ENCODE peak calls at places on chromosomes 5 and 9, in ten cellular contexts. One of them, this sample, is unnamed.

GRCh38 chr5:116075117-116075910 is 9.5 kb upstream of the COMMD10 start:
- DNase-seq in heart left ventricle: no peak
- DNase-seq in uterus: no peak
- DNase-seq in RWPE1: no peak
- DNase-seq in dorsolateral prefrontal cortex: no peak
- DNase-seq in SK-N-SH: no peak
- DNase-seq in fibroblast of lung: no peak
- DNase-seq in MM.1S: no peak
- DNase-seq in tibial artery: no peak
- DNase-seq in CD8-positive, alpha-beta memory T cell: no peak
- DNase-seq in this sample: no peak

GRCh38 chr9:34379334-34380033 is 2.8 kb upstream of the MYORG start:
- DNase-seq in SK-N-SH: peak; percentile 85
- DNase-seq in dorsolateral prefrontal cortex: peak; percentile 86
- DNase-seq in CD8-positive, alpha-beta memory T cell: peak; percentile 80
- DNase-seq in heart left ventricle: peak; percentile 86
- DNase-seq in fibroblast of lung: peak; percentile 81
- DNase-seq in tibial artery: peak; percentile 89
- DNase-seq in MM.1S: peak; percentile 84
- DNase-seq in RWPE1: peak; percentile 91
- DNase-seq in uterus: peak; percentile 89
- DNase-seq in this sample: peak; percentile 97

GRCh38 chr9:107044872-107045271 is 181.9 kb downstream of the ZNF462 start:
- DNase-seq in SK-N-SH: no peak
- DNase-seq in uterus: no peak
- DNase-seq in dorsolateral prefrontal cortex: no peak
- DNase-seq in RWPE1: no peak
- DNase-seq in heart left ventricle: no peak
- DNase-seq in MM.1S: no peak
- DNase-seq in fibroblast of lung: no peak
- DNase-seq in CD8-positive, alpha-beta memory T cell: no peak
- DNase-seq in tibial artery: no peak
- DNase-seq in this sample: peak; percentile 69

GRCh38 chr5:128009399-128009798 is 74.2 kb upstream of the SLC12A2 start:
- DNase-seq in CD8-positive, alpha-beta memory T cell: no peak
- DNase-seq in fibroblast of lung: no peak
- DNase-seq in MM.1S: no peak
- DNase-seq in tibial artery: no peak
- DNase-seq in heart left ventricle: no peak
- DNase-seq in uterus: no peak
- DNase-seq in dorsolateral prefrontal cortex: no peak
- DNase-seq in RWPE1: no peak
- DNase-seq in SK-N-SH: no peak
- DNase-seq in this sample: no peak

GRCh38 chr5:143874312-143874711 is 62.4 kb downstream of the HMHB1 start:
- DNase-seq in tibial artery: no peak
- DNase-seq in MM.1S: peak; percentile 56
- DNase-seq in dorsolateral prefrontal cortex: no peak
- DNase-seq in fibroblast of lung: peak; percentile 34
- DNase-seq in SK-N-SH: no peak
- DNase-seq in CD8-positive, alpha-beta memory T cell: no peak
- DNase-seq in uterus: no peak
- DNase-seq in RWPE1: no peak
- DNase-seq in heart left ventricle: no peak
- DNase-seq in this sample: no peak

GRCh38 chr5:74957906-74958305 is 91.7 kb upstream of the FAM169A start:
- DNase-seq in tibial artery: no peak
- DNase-seq in SK-N-SH: no peak
- DNase-seq in fibroblast of lung: no peak
- DNase-seq in dorsolateral prefrontal cortex: no peak
- DNase-seq in CD8-positive, alpha-beta memory T cell: no peak
- DNase-seq in heart left ventricle: no peak
- DNase-seq in uterus: no peak
- DNase-seq in MM.1S: no peak
- DNase-seq in RWPE1: no peak
- DNase-seq in this sample: no peak

GRCh38 chr9:129283705-129284606 is 105.9 kb upstream of the IER5L start:
- DNase-seq in MM.1S: no peak
- DNase-seq in dorsolateral prefrontal cortex: no peak
- DNase-seq in tibial artery: peak; percentile 10
- DNase-seq in fibroblast of lung: no peak
- DNase-seq in uterus: no peak
- DNase-seq in SK-N-SH: no peak
- DNase-seq in CD8-positive, alpha-beta memory T cell: no peak
- DNase-seq in heart left ventricle: no peak
- DNase-seq in RWPE1: no peak
- DNase-seq in this sample: no peak

GRCh38 chr5:118963169-118963568 is 25.2 kb downstream of the DTWD2 start:
- DNase-seq in fibroblast of lung: no peak
- DNase-seq in heart left ventricle: no peak
- DNase-seq in tibial artery: no peak
- DNase-seq in MM.1S: no peak
- DNase-seq in RWPE1: no peak
- DNase-seq in uterus: no peak
- DNase-seq in dorsolateral prefrontal cortex: no peak
- DNase-seq in CD8-positive, alpha-beta memory T cell: no peak
- DNase-seq in SK-N-SH: no peak
- DNase-seq in this sample: no peak

GRCh38 chr5:91288517-91288916 is 94.6 kb downstream of the ARRDC3 start:
- DNase-seq in uterus: no peak
- DNase-seq in RWPE1: no peak
- DNase-seq in heart left ventricle: no peak
- DNase-seq in CD8-positive, alpha-beta memory T cell: no peak
- DNase-seq in dorsolateral prefrontal cortex: no peak
- DNase-seq in SK-N-SH: peak; percentile 30
- DNase-seq in MM.1S: no peak
- DNase-seq in fibroblast of lung: no peak
- DNase-seq in tibial artery: no peak
- DNase-seq in this sample: no peak

GRCh38 chr9:4937436-4937835 is 47.6 kb upstream of the JAK2 start:
- DNase-seq in dorsolateral prefrontal cortex: no peak
- DNase-seq in RWPE1: no peak
- DNase-seq in heart left ventricle: no peak
- DNase-seq in MM.1S: no peak
- DNase-seq in fibroblast of lung: no peak
- DNase-seq in uterus: no peak
- DNase-seq in CD8-positive, alpha-beta memory T cell: no peak
- DNase-seq in SK-N-SH: no peak
- DNase-seq in tibial artery: no peak
- DNase-seq in this sample: no peak

GRCh38 chr5:59169768-59170150 is 586.9 kb downstream of the RAB3C start:
- DNase-seq in uterus: no peak
- DNase-seq in RWPE1: no peak
- DNase-seq in SK-N-SH: no peak
- DNase-seq in dorsolateral prefrontal cortex: no peak
- DNase-seq in CD8-positive, alpha-beta memory T cell: no peak
- DNase-seq in fibroblast of lung: no peak
- DNase-seq in tibial artery: no peak
- DNase-seq in heart left ventricle: no peak
- DNase-seq in MM.1S: no peak
- DNase-seq in this sample: no peak

GRCh38 chr9:8859416-8859815 is 1059.8 kb upstream of the DMAC1 start:
- DNase-seq in fibroblast of lung: no peak
- DNase-seq in tibial artery: no peak
- DNase-seq in RWPE1: no peak
- DNase-seq in SK-N-SH: no peak
- DNase-seq in uterus: no peak
- DNase-seq in MM.1S: no peak
- DNase-seq in dorsolateral prefrontal cortex: no peak
- DNase-seq in heart left ventricle: no peak
- DNase-seq in CD8-positive, alpha-beta memory T cell: no peak
- DNase-seq in this sample: no peak

GRCh38 chr5:99878830-99879229 is 656.3 kb upstream of the FAM174A start:
- DNase-seq in MM.1S: no peak
- DNase-seq in CD8-positive, alpha-beta memory T cell: no peak
- DNase-seq in fibroblast of lung: no peak
- DNase-seq in RWPE1: no peak
- DNase-seq in tibial artery: no peak
- DNase-seq in dorsolateral prefrontal cortex: no peak
- DNase-seq in heart left ventricle: no peak
- DNase-seq in SK-N-SH: no peak
- DNase-seq in uterus: no peak
- DNase-seq in this sample: no peak

GRCh38 chr9:129648092-129648763 is 6.3 kb upstream of the ASB6 start:
- DNase-seq in CD8-positive, alpha-beta memory T cell: no peak
- DNase-seq in heart left ventricle: no peak
- DNase-seq in MM.1S: no peak
- DNase-seq in tibial artery: no peak
- DNase-seq in SK-N-SH: no peak
- DNase-seq in dorsolateral prefrontal cortex: no peak
- DNase-seq in RWPE1: no peak
- DNase-seq in fibroblast of lung: no peak
- DNase-seq in uterus: no peak
- DNase-seq in this sample: no peak

GRCh38 chr9:90645721-90646120 is 3.1 kb upstream of the DIRAS2 start:
- DNase-seq in fibroblast of lung: no peak
- DNase-seq in heart left ventricle: no peak
- DNase-seq in tibial artery: no peak
- DNase-seq in dorsolateral prefrontal cortex: no peak
- DNase-seq in uterus: no peak
- DNase-seq in CD8-positive, alpha-beta memory T cell: no peak
- DNase-seq in RWPE1: no peak
- DNase-seq in MM.1S: peak; percentile 64
- DNase-seq in SK-N-SH: no peak
- DNase-seq in this sample: no peak

GRCh38 chr5:31935702-31936347 is 238.3 kb downstream of the GOLPH3 start:
- DNase-seq in fibroblast of lung: peak; percentile 11
- DNase-seq in CD8-positive, alpha-beta memory T cell: no peak
- DNase-seq in MM.1S: no peak
- DNase-seq in SK-N-SH: no peak
- DNase-seq in RWPE1: peak; percentile 36
- DNase-seq in dorsolateral prefrontal cortex: no peak
- DNase-seq in uterus: peak; percentile 37
- DNase-seq in heart left ventricle: no peak
- DNase-seq in tibial artery: no peak
- DNase-seq in this sample: no peak

GRCh38 chr5:31939151-31939550 is 235.0 kb downstream of the GOLPH3 start:
- DNase-seq in dorsolateral prefrontal cortex: no peak
- DNase-seq in MM.1S: no peak
- DNase-seq in fibroblast of lung: peak; percentile 17
- DNase-seq in heart left ventricle: no peak
- DNase-seq in CD8-positive, alpha-beta memory T cell: no peak
- DNase-seq in SK-N-SH: no peak
- DNase-seq in uterus: no peak
- DNase-seq in RWPE1: no peak
- DNase-seq in tibial artery: no peak
- DNase-seq in this sample: no peak

GRCh38 chr5:31936699-31937098 is 237.4 kb downstream of the GOLPH3 start:
- DNase-seq in fibroblast of lung: peak; percentile 31
- DNase-seq in CD8-positive, alpha-beta memory T cell: no peak
- DNase-seq in uterus: no peak
- DNase-seq in MM.1S: no peak
- DNase-seq in SK-N-SH: no peak
- DNase-seq in dorsolateral prefrontal cortex: peak; percentile 15
- DNase-seq in tibial artery: no peak
- DNase-seq in heart left ventricle: no peak
- DNase-seq in RWPE1: no peak
- DNase-seq in this sample: no peak

GRCh38 chr5:31937703-31938102 is 236.4 kb downstream of the GOLPH3 start:
- DNase-seq in MM.1S: no peak
- DNase-seq in CD8-positive, alpha-beta memory T cell: no peak
- DNase-seq in SK-N-SH: no peak
- DNase-seq in tibial artery: no peak
- DNase-seq in fibroblast of lung: no peak
- DNase-seq in RWPE1: no peak
- DNase-seq in dorsolateral prefrontal cortex: no peak
- DNase-seq in uterus: no peak
- DNase-seq in heart left ventricle: no peak
- DNase-seq in this sample: no peak

GRCh38 chr5:31937226-31937625 is 236.9 kb downstream of the GOLPH3 start:
- DNase-seq in heart left ventricle: no peak
- DNase-seq in SK-N-SH: no peak
- DNase-seq in MM.1S: no peak
- DNase-seq in fibroblast of lung: no peak
- DNase-seq in uterus: no peak
- DNase-seq in dorsolateral prefrontal cortex: no peak
- DNase-seq in tibial artery: no peak
- DNase-seq in CD8-positive, alpha-beta memory T cell: no peak
- DNase-seq in RWPE1: no peak
- DNase-seq in this sample: no peak
- H3K27ac ChIP-seq in heart left ventricle: no peak overlapping the region
- H3K27ac ChIP-seq in SK-N-SH: no peak overlapping the region
- H3K27ac ChIP-seq in MM.1S: no peak overlapping the region
- H3K27ac ChIP-seq in fibroblast of lung: no peak overlapping the region
- H3K27ac ChIP-seq in uterus: peak overlapping the region; percentile 57
- H3K27ac ChIP-seq in dorsolateral prefrontal cortex: no peak overlapping the region
- H3K27ac ChIP-seq in tibial artery: no peak overlapping the region
- H3K27ac ChIP-seq in CD8-positive, alpha-beta memory T cell: no peak overlapping the region
- H3K27ac ChIP-seq in RWPE1: no peak overlapping the region
- H3K27ac ChIP-seq in this sample: no peak overlapping the region

DNA sequence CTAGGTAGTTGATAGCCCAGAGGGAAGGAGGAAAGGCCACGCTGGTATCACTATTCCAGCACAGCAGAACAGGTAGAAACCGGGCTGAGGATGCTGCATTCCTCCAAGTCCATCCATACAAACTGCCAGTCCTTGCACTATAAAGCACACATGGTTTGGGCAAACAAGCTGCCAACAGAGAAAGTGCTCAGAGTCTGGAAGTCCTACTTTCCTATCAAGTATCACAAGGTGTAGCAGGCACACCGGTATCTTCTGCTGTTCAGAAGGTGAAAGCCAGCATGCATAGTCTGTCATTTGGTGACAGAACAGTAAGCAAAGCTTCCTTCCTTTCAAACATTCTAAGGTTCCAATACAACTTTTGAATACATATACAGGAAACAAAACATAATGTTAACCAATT is 14.9 kb downstream of the DIAPH1 start:
- DNase-seq in MM.1S: peak; percentile 22
- DNase-seq in uterus: no peak
- DNase-seq in CD8-positive, alpha-beta memory T cell: no peak
- DNase-seq in SK-N-SH: no peak
- DNase-seq in dorsolateral prefrontal cortex: no peak
- DNase-seq in fibroblast of lung: no peak
- DNase-seq in tibial artery: no peak
- DNase-seq in RWPE1: no peak
- DNase-seq in heart left ventricle: no peak
- DNase-seq in this sample: no peak
- H3K27ac ChIP-seq in MM.1S: no peak overlapping the region
- H3K27ac ChIP-seq in uterus: peak overlapping the region; percentile 71
- H3K27ac ChIP-seq in CD8-positive, alpha-beta memory T cell: peak overlapping the region; percentile 7
- H3K27ac ChIP-seq in SK-N-SH: peak overlapping the region; percentile 69
- H3K27ac ChIP-seq in dorsolateral prefrontal cortex: no peak overlapping the region
- H3K27ac ChIP-seq in fibroblast of lung: peak overlapping the region; percentile 83
- H3K27ac ChIP-seq in tibial artery: peak overlapping the region; percentile 38
- H3K27ac ChIP-seq in RWPE1: peak overlapping the region; percentile 77
- H3K27ac ChIP-seq in heart left ventricle: peak overlapping the region; percentile 76
- H3K27ac ChIP-seq in this sample: peak overlapping the region; percentile 87

GRCh38 chr9:128175102-128175563 is 15.1 kb downstream of the BBLN start:
- DNase-seq in CD8-positive, alpha-beta memory T cell: no peak
- DNase-seq in heart left ventricle: no peak
- DNase-seq in uterus: no peak
- DNase-seq in dorsolateral prefrontal cortex: no peak
- DNase-seq in fibroblast of lung: peak; percentile 82
- DNase-seq in MM.1S: no peak
- DNase-seq in RWPE1: no peak
- DNase-seq in SK-N-SH: no peak
- DNase-seq in tibial artery: no peak
- DNase-seq in this sample: no peak
- H3K27ac ChIP-seq in CD8-positive, alpha-beta memory T cell: no peak overlapping the region
- H3K27ac ChIP-seq in heart left ventricle: no peak overlapping the region
- H3K27ac ChIP-seq in uterus: no peak overlapping the region
- H3K27ac ChIP-seq in dorsolateral prefrontal cortex: no peak overlapping the region
- H3K27ac ChIP-seq in fibroblast of lung: no peak overlapping the region
- H3K27ac ChIP-seq in MM.1S: no peak overlapping the region
- H3K27ac ChIP-seq in RWPE1: peak overlapping the region; percentile 52
- H3K27ac ChIP-seq in SK-N-SH: peak overlapping the region; percentile 31
- H3K27ac ChIP-seq in tibial artery: no peak overlapping the region
- H3K27ac ChIP-seq in this sample: no peak overlapping the region

GRCh38 chr5:55604611-55605067 is 69.9 kb upstream of the PLPP1 start:
- DNase-seq in tibial artery: no peak
- DNase-seq in SK-N-SH: no peak
- DNase-seq in MM.1S: no peak
- DNase-seq in uterus: no peak
- DNase-seq in heart left ventricle: no peak
- DNase-seq in fibroblast of lung: peak; percentile 80
- DNase-seq in dorsolateral prefrontal cortex: no peak
- DNase-seq in CD8-positive, alpha-beta memory T cell: no peak
- DNase-seq in RWPE1: peak; percentile 18
- DNase-seq in this sample: no peak
- H3K27ac ChIP-seq in tibial artery: peak overlapping the region; percentile 82
- H3K27ac ChIP-seq in SK-N-SH: peak overlapping the region; percentile 90
- H3K27ac ChIP-seq in MM.1S: no peak overlapping the region
- H3K27ac ChIP-seq in uterus: peak overlapping the region; percentile 93
- H3K27ac ChIP-seq in heart left ventricle: peak overlapping the region; percentile 91
- H3K27ac ChIP-seq in fibroblast of lung: peak overlapping the region; percentile 69
- H3K27ac ChIP-seq in dorsolateral prefrontal cortex: peak overlapping the region; percentile 97
- H3K27ac ChIP-seq in CD8-positive, alpha-beta memory T cell: no peak overlapping the region
- H3K27ac ChIP-seq in RWPE1: peak overlapping the region; percentile 10
- H3K27ac ChIP-seq in this sample: no peak overlapping the region